ENCODE peak calls at places on chromosomes 2 and 18, in seven cellular contexts. L is tibial nerve; I is CD8-positive, alpha-beta T cell; G is heart left ventricle; E is GM12865; H is pancreas; P is WERI-Rb-1. Q is an unnamed sample.
A peak's percentile ranks its signal among the peaks of the same experiment; 100 is the strongest.

GRCh38 chr2:221463235-221463896 is 108.7 kb downstream of the EPHA4 start:
- DNase-seq in L (no peak), I (no peak), G (no peak), E (no peak), H (no peak), P (no peak), Q (no peak)

GRCh38 chr2:183037660-183038340 is 457 bp downstream of the NCKAP1 start:
- DNase-seq in L (peak; percentile 26), I (no peak), G (peak; percentile 50), E (peak; percentile 63), H (peak; percentile 61), P (peak; percentile 44), Q (peak; percentile 75)

GRCh38 chr18:22628795-22629194 is 211.1 kb upstream of the CTAGE1 start:
- DNase-seq in L (no peak), I (no peak), G (no peak), E (no peak), H (no peak), P (no peak), Q (no peak)

GRCh38 chr2:86621290-86621943 is 2.2 kb downstream of the RNF103 start:
- DNase-seq in L (no peak), I (no peak), G (no peak), E (peak; percentile 14), H (no peak), P (no peak), Q (peak; percentile 14)

GRCh38 chr18:23243178-23243577 is 107.9 kb downstream of the CABLES1 start:
- DNase-seq in L (no peak), I (no peak), G (no peak), E (no peak), H (no peak), P (no peak), Q (no peak)

GRCh38 chr2:127066942-127067341 is 40.0 kb downstream of the BIN1 start:
- DNase-seq in L (peak; percentile 84), I (no peak), G (no peak), E (no peak), H (no peak), P (no peak), Q (peak; percentile 94)

GRCh38 chr2:218398437-218399390 is 954 bp upstream of the CTDSP1 start:
- DNase-seq in L (peak; percentile 69), I (peak; percentile 66), G (peak; percentile 92), E (peak; percentile 88), H (peak; percentile 80), P (no peak), Q (peak; percentile 87)

GRCh38 chr18:67669993-67670671 is 153.6 kb upstream of the DSEL start:
- DNase-seq in L (no peak), I (no peak), G (no peak), E (no peak), H (no peak), P (no peak), Q (no peak)

GRCh38 chr2:174781298-174781697 is 17.0 kb upstream of the CHRNA1 start:
- DNase-seq in L (no peak), I (no peak), G (no peak), E (no peak), H (no peak), P (no peak), Q (no peak)

GRCh38 chr2:130834923-130835765 is 1.6 kb upstream of the ARHGEF4 start:
- DNase-seq in L (no peak), I (no peak), G (no peak), E (no peak), H (no peak), P (peak; percentile 86), Q (no peak)

GRCh38 chr2:10665833-10666232 is 23.9 kb downstream of the NOL10 start:
- DNase-seq in L (no peak), I (no peak), G (no peak), E (no peak), H (no peak), P (no peak), Q (no peak)

GRCh38 chr18:23908827-23909226 is 105.7 kb upstream of the TTC39C start:
- DNase-seq in L (no peak), I (no peak), G (no peak), E (peak; percentile 28), H (no peak), P (no peak), Q (no peak)

GRCh38 chr2:223797073-223797472 is 40.3 kb downstream of the AP1S3 start:
- DNase-seq in L (no peak), I (no peak), G (no peak), E (no peak), H (no peak), P (no peak), Q (peak; percentile 57)

GRCh38 chr2:25521665-25522387 is 151.6 kb downstream of the DTNB start:
- DNase-seq in L (peak; percentile 55), I (peak; percentile 22), G (peak; percentile 23), E (peak; percentile 91), H (no peak), P (no peak), Q (peak; percentile 91)

GRCh38 chr2:176553685-176554106 is 284.5 kb downstream of the MTX2 start:
- DNase-seq in L (peak; percentile 12), I (peak; percentile 5), G (peak; percentile 38), E (peak; percentile 15), H (peak; percentile 49), P (peak; percentile 27), Q (peak; percentile 58)
- TF ChIP-seq CTCF in L (no peak), I (no peak), G (no peak), E (no peak), H (no peak), P (no peak), Q (no peak)

GRCh38 chr18:58496937-58497336 is 132.0 kb downstream of the ALPK2 start:
- DNase-seq in L (no peak), I (no peak), G (no peak), E (peak; percentile 28), H (no peak), P (peak; percentile 58), Q (no peak)
- TF ChIP-seq CTCF in L (no peak), I (no peak), G (no peak), E (peak; percentile 32), H (no peak), P (peak; percentile 77), Q (peak; percentile 11)

DNA sequence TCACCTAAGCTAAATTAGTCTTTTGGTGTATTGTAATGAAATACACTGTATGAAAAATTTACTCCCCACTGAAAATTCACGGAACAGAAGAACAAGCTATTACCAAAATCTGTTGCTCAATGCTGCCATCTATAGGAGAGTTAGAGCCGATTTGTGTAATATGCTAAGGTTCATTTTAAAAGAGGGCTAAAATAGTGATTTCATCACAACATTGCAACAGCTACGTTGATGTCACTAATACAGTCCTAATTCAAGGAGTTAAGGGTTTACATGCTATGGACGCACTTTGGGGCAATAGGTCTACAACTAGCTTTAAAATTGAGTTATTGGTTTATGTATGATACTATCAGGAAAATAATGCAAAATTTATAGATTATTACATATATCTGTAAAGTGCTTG is 3.0 kb upstream of the IRS1 start:
- DNase-seq in L (peak; percentile 51), I (no peak), G (no peak), E (peak; percentile 77), H (no peak), P (no peak), Q (peak; percentile 79)
- TF ChIP-seq CTCF in L (peak; percentile 63), I (peak; percentile 86), G (peak; percentile 81), E (peak; percentile 68), H (peak; percentile 62), P (peak; percentile 24), Q (peak; percentile 65)

DNA sequence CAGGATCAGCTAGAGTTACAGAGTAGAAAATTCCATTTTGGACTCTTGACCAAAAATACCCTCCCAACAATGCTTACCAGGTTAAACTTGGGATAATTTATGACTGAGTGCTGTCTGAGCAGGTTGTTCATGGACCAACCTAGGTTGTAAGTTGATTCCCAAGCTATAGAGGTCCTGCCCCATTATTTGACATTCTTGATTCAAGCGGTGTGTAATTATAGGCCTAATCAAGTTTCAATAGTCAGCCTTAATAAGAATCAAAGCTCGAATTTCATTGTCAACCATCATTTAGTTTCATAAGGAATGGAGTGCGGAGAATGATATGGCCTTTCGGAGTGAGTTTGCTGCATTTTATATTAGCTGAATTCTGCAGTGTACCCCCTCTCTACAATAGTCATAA is 152.8 kb upstream of the FIGN start:
- DNase-seq in L (no peak), I (no peak), G (no peak), E (no peak), H (no peak), P (no peak), Q (no peak)
- TF ChIP-seq CTCF in L (no peak), I (no peak), G (no peak), E (no peak), H (no peak), P (no peak), Q (no peak)

GRCh38 chr2:148957023-148957422 is 81.5 kb upstream of the LYPD6B start:
- DNase-seq in L (no peak), I (no peak), G (no peak), E (no peak), H (no peak), P (no peak), Q (no peak)
- TF ChIP-seq CTCF in L (no peak), I (no peak), G (no peak), E (no peak), H (no peak), P (no peak), Q (no peak)

Q was measured in cardiac muscle cell.